ENCODE peak calls at places on chromosomes 1 and 21, in five cellular contexts. One of them, this sample, is unnamed.
A peak's percentile ranks its signal among the peaks of the same experiment; 100 is the strongest.

GRCh38 chr1:26863677-26864060 is 720 bp downstream of the SFN start:
- DNase-seq in endodermal cell: no peak
- DNase-seq in left lung: peak; percentile 67
- DNase-seq in heart left ventricle: no peak
- DNase-seq in tibial artery: no peak
- DNase-seq in this sample: no peak

GRCh38 chr1:6393400-6394187 is at the start of gene ACOT7:
- DNase-seq in left lung: peak; percentile 95
- DNase-seq in tibial artery: peak; percentile 92
- DNase-seq in heart left ventricle: peak; percentile 92
- DNase-seq in endodermal cell: peak; percentile 95
- DNase-seq in this sample: peak; percentile 89

GRCh38 chr21:36917487-36918158 is 48.8 kb downstream of the HLCS start:
- DNase-seq in endodermal cell: peak; percentile 81
- DNase-seq in tibial artery: no peak
- DNase-seq in left lung: no peak
- DNase-seq in heart left ventricle: no peak
- DNase-seq in this sample: no peak

GRCh38 chr1:235025422-235025984 is 103.1 kb downstream of the TOMM20 start:
- DNase-seq in heart left ventricle: no peak
- DNase-seq in left lung: no peak
- DNase-seq in tibial artery: peak; percentile 21
- DNase-seq in endodermal cell: no peak
- DNase-seq in this sample: no peak

GRCh38 chr1:18278953-18279712 is 171.5 kb downstream of the IGSF21 start:
- DNase-seq in heart left ventricle: no peak
- DNase-seq in left lung: no peak
- DNase-seq in endodermal cell: peak; percentile 70
- DNase-seq in tibial artery: no peak
- DNase-seq in this sample: no peak

GRCh38 chr1:81876901-81877750 is 76.4 kb downstream of the ADGRL2 start:
- DNase-seq in tibial artery: no peak
- DNase-seq in heart left ventricle: no peak
- DNase-seq in left lung: no peak
- DNase-seq in endodermal cell: no peak
- DNase-seq in this sample: no peak

GRCh38 chr1:176903474-176903873 is 261.0 kb downstream of the ASTN1 start:
- DNase-seq in endodermal cell: no peak
- DNase-seq in tibial artery: no peak
- DNase-seq in heart left ventricle: no peak
- DNase-seq in left lung: no peak
- DNase-seq in this sample: no peak

GRCh38 chr1:202854787-202855186 is 34.2 kb downstream of the RABIF start:
- DNase-seq in endodermal cell: no peak
- DNase-seq in left lung: no peak
- DNase-seq in tibial artery: no peak
- DNase-seq in heart left ventricle: no peak
- DNase-seq in this sample: no peak

GRCh38 chr1:46772571-46772970 is 26.3 kb upstream of the CYP4B1 start:
- DNase-seq in endodermal cell: no peak
- DNase-seq in left lung: no peak
- DNase-seq in tibial artery: no peak
- DNase-seq in heart left ventricle: no peak
- DNase-seq in this sample: no peak

GRCh38 chr1:213678348-213678747 is 309.4 kb upstream of the PROX1 start:
- DNase-seq in tibial artery: no peak
- DNase-seq in heart left ventricle: no peak
- DNase-seq in endodermal cell: no peak
- DNase-seq in left lung: no peak
- DNase-seq in this sample: no peak

GRCh38 chr1:32077451-32077850 is 4.7 kb downstream of the TMEM39B start:
- DNase-seq in left lung: no peak
- DNase-seq in heart left ventricle: no peak
- DNase-seq in endodermal cell: no peak
- DNase-seq in tibial artery: no peak
- DNase-seq in this sample: no peak

GRCh38 chr1:151980287-151981177 is 13.1 kb downstream of the S100A10 start:
- DNase-seq in left lung: no peak
- DNase-seq in heart left ventricle: peak; percentile 41
- DNase-seq in endodermal cell: no peak
- DNase-seq in tibial artery: peak; percentile 81
- DNase-seq in this sample: peak; percentile 49

GRCh38 chr1:214615111-214615510 is 12.1 kb downstream of the CENPF start:
- DNase-seq in tibial artery: no peak
- DNase-seq in left lung: no peak
- DNase-seq in endodermal cell: no peak
- DNase-seq in heart left ventricle: no peak
- DNase-seq in this sample: no peak

GRCh38 chr1:185853739-185854138 is 119.5 kb downstream of the HMCN1 start:
- DNase-seq in heart left ventricle: no peak
- DNase-seq in tibial artery: no peak
- DNase-seq in endodermal cell: no peak
- DNase-seq in left lung: no peak
- DNase-seq in this sample: no peak

GRCh38 chr1:36486436-36487335 is 4.0 kb upstream of the CSF3R start:
- DNase-seq in tibial artery: peak; percentile 77
- DNase-seq in left lung: peak; percentile 94
- DNase-seq in endodermal cell: peak; percentile 32
- DNase-seq in heart left ventricle: peak; percentile 30
- DNase-seq in this sample: peak; percentile 57

GRCh38 chr1:5990913-5991783 is 1.1 kb downstream of the NPHP4 start:
- DNase-seq in left lung: peak; percentile 88
- DNase-seq in endodermal cell: peak; percentile 83
- DNase-seq in tibial artery: no peak
- DNase-seq in heart left ventricle: peak; percentile 51
- DNase-seq in this sample: peak; percentile 37

GRCh38 chr21:43332461-43332860 is 94.5 kb downstream of the SIK1 start:
- DNase-seq in heart left ventricle: no peak
- DNase-seq in tibial artery: no peak
- DNase-seq in left lung: no peak
- DNase-seq in endodermal cell: no peak
- DNase-seq in this sample: no peak

GRCh38 chr1:161133220-161133740 is 813 bp upstream of the DEDD start:
- DNase-seq in heart left ventricle: no peak
- DNase-seq in endodermal cell: peak; percentile 54
- DNase-seq in left lung: no peak
- DNase-seq in tibial artery: no peak
- DNase-seq in this sample: no peak

GRCh38 chr1:161130266-161130665 is 2.2 kb downstream of the DEDD start:
- DNase-seq in tibial artery: no peak
- DNase-seq in heart left ventricle: no peak
- DNase-seq in endodermal cell: no peak
- DNase-seq in left lung: no peak
- DNase-seq in this sample: no peak

GRCh38 chr1:161128591-161129420 is 3.7 kb downstream of the DEDD start:
- DNase-seq in left lung: no peak
- DNase-seq in tibial artery: no peak
- DNase-seq in endodermal cell: no peak
- DNase-seq in heart left ventricle: no peak
- DNase-seq in this sample: no peak

GRCh38 chr1:161131721-161132409 is 602 bp downstream of the DEDD start:
- DNase-seq in heart left ventricle: peak; percentile 30
- DNase-seq in endodermal cell: no peak
- DNase-seq in left lung: no peak
- DNase-seq in tibial artery: no peak
- DNase-seq in this sample: no peak

GRCh38 chr1:161132410-161133219 is at the start of gene DEDD:
- DNase-seq in left lung: peak; percentile 97
- DNase-seq in heart left ventricle: peak; percentile 96
- DNase-seq in tibial artery: peak; percentile 98
- DNase-seq in endodermal cell: peak; percentile 97
- DNase-seq in this sample: peak; percentile 95
- TF ChIP-seq CTCF in left lung: no peak
- TF ChIP-seq CTCF in heart left ventricle: peak; percentile 30
- TF ChIP-seq CTCF in tibial artery: no peak
- TF ChIP-seq CTCF in endodermal cell: peak; percentile 33
- TF ChIP-seq CTCF in this sample: no peak

GRCh38 chr1:11800391-11800755 is 5.4 kb downstream of the MTHFR start:
- DNase-seq in endodermal cell: no peak
- DNase-seq in heart left ventricle: no peak
- DNase-seq in left lung: no peak
- DNase-seq in tibial artery: no peak
- DNase-seq in this sample: no peak
- H3K4me1 ChIP-seq in endodermal cell: peaks cover 10% of the 10 kb centered on the region
- H3K4me1 ChIP-seq in heart left ventricle: peaks cover 38% of the 10 kb centered on the region
- H3K4me1 ChIP-seq in left lung: peaks cover 72% of the 10 kb centered on the region
- H3K4me1 ChIP-seq in tibial artery: peaks cover 43% of the 10 kb centered on the region
- H3K4me1 ChIP-seq in this sample: peaks cover 9% of the 10 kb centered on the region

DNA sequence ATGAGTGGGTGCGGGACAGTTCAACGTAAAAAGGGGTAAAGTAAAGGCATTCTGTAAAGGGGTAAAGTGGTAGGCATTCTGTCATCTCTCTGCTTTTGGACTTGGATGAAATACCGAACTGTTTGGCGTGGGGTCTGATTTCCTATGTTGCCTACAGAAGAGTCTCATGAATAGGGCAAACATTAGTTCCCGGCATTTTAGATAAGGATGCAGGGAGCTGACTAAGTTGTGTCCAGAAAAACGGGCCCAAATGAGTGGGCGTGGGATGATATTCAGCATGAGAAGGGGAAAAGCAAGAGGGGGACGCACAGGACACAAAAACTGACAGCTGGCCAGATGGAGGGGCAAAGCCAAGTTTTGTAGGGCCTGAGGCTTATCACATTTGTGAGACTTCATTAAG is 2.9 kb upstream of the RHOU start:
- DNase-seq in heart left ventricle: no peak
- DNase-seq in left lung: no peak
- DNase-seq in tibial artery: no peak
- DNase-seq in endodermal cell: no peak
- DNase-seq in this sample: no peak
- TF ChIP-seq CTCF in heart left ventricle: no peak
- TF ChIP-seq CTCF in left lung: no peak
- TF ChIP-seq CTCF in tibial artery: no peak
- TF ChIP-seq CTCF in endodermal cell: no peak
- TF ChIP-seq CTCF in this sample: no peak

GRCh38 chr1:9594471-9595155 is 5.9 kb downstream of the TMEM201 start:
- DNase-seq in heart left ventricle: no peak
- DNase-seq in endodermal cell: no peak
- DNase-seq in tibial artery: no peak
- DNase-seq in left lung: peak; percentile 76
- DNase-seq in this sample: no peak

GRCh38 chr1:9593147-9593491 is 4.4 kb downstream of the TMEM201 start:
- DNase-seq in tibial artery: no peak
- DNase-seq in endodermal cell: no peak
- DNase-seq in heart left ventricle: no peak
- DNase-seq in left lung: peak; percentile 70
- DNase-seq in this sample: no peak

GRCh38 chr1:9592510-9593075 is 3.9 kb downstream of the TMEM201 start:
- DNase-seq in tibial artery: no peak
- DNase-seq in heart left ventricle: no peak
- DNase-seq in endodermal cell: no peak
- DNase-seq in left lung: peak; percentile 57
- DNase-seq in this sample: no peak

GRCh38 chr1:9595156-9595967 is 6.7 kb downstream of the TMEM201 start:
- DNase-seq in heart left ventricle: no peak
- DNase-seq in left lung: peak; percentile 52
- DNase-seq in endodermal cell: no peak
- DNase-seq in tibial artery: no peak
- DNase-seq in this sample: no peak

DNA sequence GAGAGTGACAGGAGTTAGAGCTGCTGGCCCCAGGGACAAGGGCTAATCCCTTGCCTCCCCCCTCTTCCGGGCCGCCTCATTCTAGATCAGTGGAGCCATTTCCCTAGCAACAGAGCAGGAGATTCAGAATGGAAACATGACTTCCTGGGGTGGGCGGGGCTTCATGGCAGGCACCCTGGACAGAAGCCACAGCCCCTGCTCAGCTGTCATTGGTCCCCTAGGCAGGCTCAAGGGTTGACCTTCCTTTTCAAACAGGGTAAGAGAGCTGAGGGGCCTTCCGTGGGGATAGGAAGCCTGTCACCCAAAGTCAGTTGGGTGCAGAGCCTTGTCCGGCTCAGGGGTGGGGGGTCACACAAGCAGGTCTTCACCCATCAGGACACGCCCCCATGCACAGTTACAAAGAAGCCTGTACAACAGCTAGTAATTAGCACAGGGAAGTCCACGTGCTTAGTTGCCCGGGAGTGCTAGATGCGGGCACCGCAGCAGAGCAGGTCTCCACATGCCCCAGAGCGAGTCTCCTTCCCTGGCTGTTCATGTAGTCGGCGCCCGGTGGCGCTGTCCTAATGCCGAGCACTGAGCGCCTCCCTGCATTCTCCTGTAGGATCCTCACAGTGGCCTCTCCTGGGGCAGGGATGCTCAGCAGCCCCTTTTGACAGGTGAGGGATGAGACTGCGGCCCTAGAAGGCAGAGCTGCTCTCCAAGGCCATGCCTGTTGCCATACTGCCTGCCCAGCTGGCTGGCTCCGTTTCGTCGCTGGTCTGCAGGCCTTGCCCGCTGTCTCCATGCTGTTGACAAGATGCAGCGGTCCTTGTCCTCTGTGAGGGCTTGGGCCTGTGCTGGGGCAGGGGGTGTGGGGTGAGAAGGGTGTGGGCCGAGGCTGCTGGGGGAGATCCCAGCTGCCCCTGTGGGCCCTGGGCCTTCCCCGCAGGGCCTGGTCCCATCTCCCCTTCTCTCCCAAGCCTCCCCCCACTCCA is 5.1 kb downstream of the TMEM201 start:
- DNase-seq in left lung: peak; percentile 81
- DNase-seq in heart left ventricle: peak; percentile 89
- DNase-seq in tibial artery: no peak
- DNase-seq in endodermal cell: peak; percentile 94
- DNase-seq in this sample: no peak
- H3K4me1 ChIP-seq in left lung: peaks cover 47% of the 10 kb centered on the region
- H3K4me1 ChIP-seq in heart left ventricle: peaks cover 61% of the 10 kb centered on the region
- H3K4me1 ChIP-seq in tibial artery: peaks cover 30% of the 10 kb centered on the region
- H3K4me1 ChIP-seq in endodermal cell: peaks cover 24% of the 10 kb centered on the region
- H3K4me1 ChIP-seq in this sample: peaks cover 12% of the 10 kb centered on the region